ENCODE peak calls at places on chromosome 18, in four cellular contexts. One of them, this sample, is unnamed.

GRCh38 chr18:55790296-55790695 is 202.3 kb upstream of the TCF4 start:
- DNase-seq in HTR-8/SVneo: no peak
- DNase-seq in MV-4-11: no peak
- DNase-seq in GM23338: no peak
- DNase-seq in this sample: no peak

GRCh38 chr18:26085056-26085455 is 5.4 kb downstream of the SS18 start:
- DNase-seq in GM23338: no peak
- DNase-seq in MV-4-11: no peak
- DNase-seq in HTR-8/SVneo: no peak
- DNase-seq in this sample: no peak

GRCh38 chr18:60873708-60874107 is 459.5 kb upstream of the CDH20 start:
- DNase-seq in MV-4-11: no peak
- DNase-seq in GM23338: no peak
- DNase-seq in HTR-8/SVneo: no peak
- DNase-seq in this sample: no peak

GRCh38 chr18:44977856-44978255 is 297.2 kb downstream of the SETBP1 start:
- DNase-seq in MV-4-11: no peak
- DNase-seq in HTR-8/SVneo: no peak
- DNase-seq in GM23338: no peak
- DNase-seq in this sample: no peak

GRCh38 chr18:58241877-58242276 is 197.9 kb downstream of the NEDD4L start:
- DNase-seq in GM23338: no peak
- DNase-seq in HTR-8/SVneo: no peak
- DNase-seq in MV-4-11: no peak
- DNase-seq in this sample: no peak

GRCh38 chr18:50715919-50716318 is 103.9 kb downstream of the MRO start:
- DNase-seq in GM23338: no peak
- DNase-seq in HTR-8/SVneo: no peak
- DNase-seq in MV-4-11: no peak
- DNase-seq in this sample: no peak

GRCh38 chr18:12432196-12432595 is 24.5 kb downstream of the PRELID3A start:
- DNase-seq in HTR-8/SVneo: no peak
- DNase-seq in MV-4-11: no peak
- DNase-seq in GM23338: no peak
- DNase-seq in this sample: no peak

GRCh38 chr18:73577365-73577764 is 570.3 kb downstream of the FBXO15 start:
- DNase-seq in GM23338: no peak
- DNase-seq in HTR-8/SVneo: no peak
- DNase-seq in MV-4-11: no peak
- DNase-seq in this sample: no peak

GRCh38 chr18:78922856-78923255 is 56.8 kb upstream of the SALL3 start:
- DNase-seq in HTR-8/SVneo: no peak
- DNase-seq in GM23338: no peak
- DNase-seq in MV-4-11: no peak
- DNase-seq in this sample: no peak

GRCh38 chr18:8800445-8800844 is 95.1 kb downstream of the MTCL1 start:
- DNase-seq in HTR-8/SVneo: peak
- DNase-seq in MV-4-11: no peak
- DNase-seq in GM23338: peak
- DNase-seq in this sample: no peak

GRCh38 chr18:7617738-7618422 is 50.8 kb downstream of the PTPRM start:
- DNase-seq in MV-4-11: no peak
- DNase-seq in HTR-8/SVneo: no peak
- DNase-seq in GM23338: peak
- DNase-seq in this sample: no peak

GRCh38 chr18:45449761-45450227 is 165.5 kb upstream of the SLC14A2 start:
- DNase-seq in GM23338: no peak
- DNase-seq in HTR-8/SVneo: no peak
- DNase-seq in MV-4-11: no peak
- DNase-seq in this sample: peak

GRCh38 chr18:27656167-27656778 is 471.2 kb upstream of the CHST9 start:
- DNase-seq in MV-4-11: no peak
- DNase-seq in GM23338: no peak
- DNase-seq in HTR-8/SVneo: no peak
- DNase-seq in this sample: no peak

GRCh38 chr18:3055861-3056260 is 42.9 kb upstream of the LPIN2 start:
- DNase-seq in HTR-8/SVneo: no peak
- DNase-seq in GM23338: peak
- DNase-seq in MV-4-11: no peak
- DNase-seq in this sample: no peak

GRCh38 chr18:70195852-70196434 is 9.5 kb downstream of the RTTN start:
- DNase-seq in GM23338: peak
- DNase-seq in HTR-8/SVneo: no peak
- DNase-seq in MV-4-11: peak
- DNase-seq in this sample: no peak

GRCh38 chr18:30254331-30254730 is 788.2 kb downstream of the DSC3 start:
- DNase-seq in HTR-8/SVneo: no peak
- DNase-seq in GM23338: no peak
- DNase-seq in MV-4-11: no peak
- DNase-seq in this sample: no peak

GRCh38 chr18:3219621-3220335 is at the start of gene MYOM1:
- DNase-seq in HTR-8/SVneo: no peak
- DNase-seq in MV-4-11: no peak
- DNase-seq in GM23338: no peak
- DNase-seq in this sample: no peak

GRCh38 chr18:34926683-34927082 is 114.5 kb upstream of the MAPRE2 start:
- DNase-seq in MV-4-11: no peak
- DNase-seq in GM23338: no peak
- DNase-seq in HTR-8/SVneo: no peak
- DNase-seq in this sample: no peak

GRCh38 chr18:44986933-44987332 is 306.2 kb downstream of the SETBP1 start:
- DNase-seq in GM23338: no peak
- DNase-seq in HTR-8/SVneo: no peak
- DNase-seq in MV-4-11: peak
- DNase-seq in this sample: no peak

GRCh38 chr18:63099848-63100625 is 219.5 kb downstream of the BCL2 start:
- DNase-seq in MV-4-11: peak
- DNase-seq in HTR-8/SVneo: no peak
- DNase-seq in GM23338: no peak
- DNase-seq in this sample: no peak

GRCh38 chr18:8800041-8800441 is 94.7 kb downstream of the MTCL1 start:
- DNase-seq in MV-4-11: no peak
- DNase-seq in GM23338: peak
- DNase-seq in HTR-8/SVneo: no peak
- DNase-seq in this sample: no peak

GRCh38 chr18:37717656-37718055 is 152.1 kb upstream of the CELF4 start:
- DNase-seq in MV-4-11: no peak
- DNase-seq in HTR-8/SVneo: no peak
- DNase-seq in GM23338: no peak
- DNase-seq in this sample: no peak

GRCh38 chr18:23133860-23134779 is 1.2 kb upstream of the CABLES1 start:
- DNase-seq in MV-4-11: no peak
- DNase-seq in HTR-8/SVneo: no peak
- DNase-seq in GM23338: peak
- DNase-seq in this sample: no peak

GRCh38 chr18:53862921-53863320 is 361.5 kb downstream of the MBD2 start:
- DNase-seq in GM23338: no peak
- DNase-seq in MV-4-11: no peak
- DNase-seq in HTR-8/SVneo: no peak
- DNase-seq in this sample: no peak

GRCh38 chr18:25043104-25043503 is 308.9 kb downstream of the ZNF521 start:
- DNase-seq in GM23338: no peak
- DNase-seq in MV-4-11: no peak
- DNase-seq in HTR-8/SVneo: no peak
- DNase-seq in this sample: no peak

GRCh38 chr18:10122116-10122515 is 208.3 kb downstream of the VAPA start:
- DNase-seq in HTR-8/SVneo: peak
- DNase-seq in GM23338: no peak
- DNase-seq in MV-4-11: no peak
- DNase-seq in this sample: no peak

GRCh38 chr18:31581498-31582197 is 10.0 kb upstream of the TTR start:
- DNase-seq in GM23338: no peak
- DNase-seq in MV-4-11: peak
- DNase-seq in HTR-8/SVneo: peak
- DNase-seq in this sample: no peak

GRCh38 chr18:37422116-37422515 is 143.5 kb downstream of the CELF4 start:
- DNase-seq in MV-4-11: no peak
- DNase-seq in GM23338: no peak
- DNase-seq in HTR-8/SVneo: no peak
- DNase-seq in this sample: no peak

GRCh38 chr18:32086866-32087265 is 4.8 kb upstream of the RNF138 start:
- DNase-seq in GM23338: no peak
- DNase-seq in MV-4-11: peak
- DNase-seq in HTR-8/SVneo: no peak
- DNase-seq in this sample: no peak

GRCh38 chr18:2536493-2536892 is 34.8 kb downstream of the METTL4 start:
- DNase-seq in MV-4-11: no peak
- DNase-seq in GM23338: no peak
- DNase-seq in HTR-8/SVneo: peak
- DNase-seq in this sample: no peak

GRCh38 chr18:13452851-13453524 is 234.4 kb downstream of the LDLRAD4 start:
- DNase-seq in HTR-8/SVneo: no peak
- DNase-seq in GM23338: peak
- DNase-seq in MV-4-11: no peak
- DNase-seq in this sample: peak

GRCh38 chr18:73564073-73564472 is 583.6 kb downstream of the FBXO15 start:
- DNase-seq in HTR-8/SVneo: peak
- DNase-seq in MV-4-11: no peak
- DNase-seq in GM23338: no peak
- DNase-seq in this sample: no peak

GRCh38 chr18:22432672-22433137 is 15.0 kb upstream of the CTAGE1 start:
- DNase-seq in GM23338: no peak
- DNase-seq in HTR-8/SVneo: peak
- DNase-seq in MV-4-11: no peak
- DNase-seq in this sample: peak

GRCh38 chr18:35876243-35876642 is 96.2 kb upstream of the RMP24 start:
- DNase-seq in HTR-8/SVneo: no peak
- DNase-seq in GM23338: no peak
- DNase-seq in MV-4-11: no peak
- DNase-seq in this sample: no peak

GRCh38 chr18:48609820-48610815 is 71.3 kb downstream of the CTIF start:
- DNase-seq in GM23338: no peak
- DNase-seq in HTR-8/SVneo: no peak
- DNase-seq in MV-4-11: no peak
- DNase-seq in this sample: peak